ENCODE peak calls at places on chromosomes 5 and 9, in six cellular contexts. E is NT2/D1, M is aorta, G is PC-9, W is right lobe of liver, Q is A673. X is an unnamed sample. For H3K27me3, the result is how much of the 10 kb centered on the place peaks cover.

GRCh38 chr9:14183001-14183400 is 130.9 kb downstream of the NFIB start:
- DNase-seq in E (no peak), M (no peak), G (no peak), W (no peak), Q (no peak), X (no peak)

GRCh38 chr5:27315541-27316282 is 277.3 kb upstream of the CDH9 start:
- DNase-seq in E (no peak), M (no peak), G (no peak), W (no peak), Q (no peak), X (no peak)

GRCh38 chr5:143551765-143552164 is 148.3 kb upstream of the NR3C1 start:
- DNase-seq in E (no peak), M (no peak), G (no peak), W (no peak), Q (no peak), X (no peak)

GRCh38 chr9:90905079-90905478 is 103.5 kb downstream of the SYK start:
- DNase-seq in E (no peak), M (no peak), G (no peak), W (no peak), Q (no peak), X (no peak)

GRCh38 chr9:75658301-75658919 is 232.1 kb upstream of the PCSK5 start:
- DNase-seq in E (no peak), M (no peak), G (no peak), W (no peak), Q (no peak), X (no peak)

GRCh38 chr5:103224118-103224893 is 34.3 kb upstream of the MACIR start:
- DNase-seq in E (peak), M (no peak), G (peak), W (no peak), Q (peak), X (peak)

GRCh38 chr5:115472601-115473000 is 72.0 kb downstream of the FEM1C start:
- DNase-seq in E (no peak), M (no peak), G (no peak), W (no peak), Q (no peak), X (peak)

GRCh38 chr5:3226171-3226570 is 369.5 kb upstream of the IRX1 start:
- DNase-seq in E (no peak), M (no peak), G (no peak), W (no peak), Q (no peak), X (no peak)

GRCh38 chr9:4814913-4815312 is 22.2 kb downstream of the RCL1 start:
- DNase-seq in E (no peak), M (no peak), G (no peak), W (no peak), Q (no peak), X (no peak)

GRCh38 chr9:22228542-22228941 is 218.1 kb upstream of the DMRTA1 start:
- DNase-seq in E (no peak), M (no peak), G (no peak), W (no peak), Q (no peak), X (no peak)

GRCh38 chr5:101977729-101978345 is 318.2 kb downstream of the SLCO4C1 start:
- DNase-seq in E (peak), M (no peak), G (no peak), W (no peak), Q (peak), X (peak)

GRCh38 chr9:18705763-18706372 is 231.9 kb downstream of the ADAMTSL1 start:
- DNase-seq in E (no peak), M (no peak), G (no peak), W (no peak), Q (no peak), X (peak)

GRCh38 chr9:4837768-4838546 is 45.2 kb downstream of the RCL1 start:
- DNase-seq in E (no peak), M (peak), G (peak), W (no peak), Q (no peak), X (no peak)

GRCh38 chr9:87958591-87958990 is 15.7 kb downstream of the CDK20 start:
- DNase-seq in E (no peak), M (no peak), G (no peak), W (no peak), Q (no peak), X (no peak)

GRCh38 chr9:127397722-127398647 is 1.0 kb downstream of the SLC2A8 start:
- DNase-seq in E (no peak), M (peak), G (no peak), W (no peak), Q (peak), X (peak)

GRCh38 chr9:2623046-2623865 is 1.7 kb downstream of the VLDLR start:
- DNase-seq in E (no peak), M (peak), G (no peak), W (peak), Q (peak), X (peak)

GRCh38 chr9:120846906-120847305 is 4.2 kb upstream of the PSMD5 start:
- DNase-seq in E (no peak), M (no peak), G (no peak), W (no peak), Q (no peak), X (no peak)

GRCh38 chr9:125269014-125269397 is 7.4 kb downstream of the GAPVD1 start:
- DNase-seq in E (no peak), M (no peak), G (no peak), W (no peak), Q (no peak), X (no peak)

GRCh38 chr5:134174841-134175839 is 1.6 kb downstream of the SKP1 start:
- DNase-seq in E (no peak), M (no peak), G (peak), W (no peak), Q (peak), X (no peak)

GRCh38 chr9:79609468-79610018 is 37.8 kb downstream of the TLE4 start:
- DNase-seq in E (no peak), M (no peak), G (no peak), W (no peak), Q (no peak), X (no peak)

GRCh38 chr9:17930091-17930490 is 351.2 kb downstream of the SH3GL2 start:
- DNase-seq in E (no peak), M (no peak), G (no peak), W (no peak), Q (no peak), X (no peak)

GRCh38 chr5:168851902-168852321 is 272.7 kb upstream of the PANK3 start:
- DNase-seq in E (no peak), M (no peak), G (no peak), W (no peak), Q (no peak), X (peak)

GRCh38 chr5:94911285-94911684 is 292.8 kb downstream of the SLF1 start:
- DNase-seq in E (no peak), M (no peak), G (no peak), W (no peak), Q (no peak), X (no peak)
- H3K27me3 ChIP-seq in E (under half), M (under half), G (under half), W (under half), Q (under half), X (under half)

GRCh38 chr5:24916863-24917262 is 272.1 kb upstream of the CDH10 start:
- DNase-seq in E (no peak), M (no peak), G (no peak), W (no peak), Q (no peak), X (no peak)
- H3K4me3 ChIP-seq in E (no peak), M (no peak), G (no peak), W (no peak), Q (no peak), X (no peak)

GRCh38 chr9:131030239-131030977 is 21.4 kb downstream of the LAMC3 start:
- DNase-seq in E (no peak), M (no peak), G (no peak), W (no peak), Q (no peak), X (no peak)

GRCh38 chr9:131028931-131029573 is 20.1 kb downstream of the LAMC3 start:
- DNase-seq in E (no peak), M (no peak), G (no peak), W (no peak), Q (no peak), X (no peak)

GRCh38 chr9:131030978-131031641 is 22.1 kb downstream of the LAMC3 start:
- DNase-seq in E (no peak), M (no peak), G (no peak), W (no peak), Q (no peak), X (no peak)

GRCh38 chr9:131028221-131028884 is 19.4 kb downstream of the LAMC3 start:
- DNase-seq in E (no peak), M (no peak), G (no peak), W (no peak), Q (no peak), X (no peak)

DNA sequence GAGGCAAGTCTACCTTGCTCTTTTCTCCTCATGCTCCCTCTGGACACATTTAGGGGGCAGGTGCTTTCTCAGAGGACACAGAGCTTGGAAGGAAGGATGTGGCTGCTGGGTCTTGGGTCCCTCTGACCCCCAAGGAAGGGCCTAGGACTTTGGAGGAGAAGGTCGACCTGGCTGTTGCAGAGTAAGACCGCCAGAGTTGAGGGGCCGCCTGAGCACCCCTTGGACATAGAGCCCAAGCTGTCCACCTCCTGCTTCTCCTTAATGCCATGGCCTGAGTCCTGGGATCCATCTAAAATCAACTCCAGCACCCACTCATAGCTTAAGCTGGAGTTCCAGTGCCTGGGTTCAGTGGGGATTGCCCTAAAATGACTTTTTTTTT is 20.6 kb downstream of the LAMC3 start:
- DNase-seq in E (no peak), M (no peak), G (no peak), W (no peak), Q (no peak), X (no peak)
- H3K27me3 ChIP-seq in E (under half), M (under half), G (under half), W (under half), Q (under half), X (under half)

GRCh38 chr5:1167728-1168709 is 33.4 kb upstream of the SLC6A19 start:
- DNase-seq in E (peak), M (peak), G (peak), W (peak), Q (peak), X (peak)
- H3K4me3 ChIP-seq in E (peak), M (no peak), G (no peak), W (no peak), Q (peak), X (peak)

GRCh38 chr9:137075275-137075775 is 2.0 kb upstream of the UAP1L1 start:
- DNase-seq in E (no peak), M (no peak), G (peak), W (no peak), Q (no peak), X (peak)
- H3K27me3 ChIP-seq in E (under half), M (under half), G (under half), W (under half), Q (under half), X (under half)

DNA sequence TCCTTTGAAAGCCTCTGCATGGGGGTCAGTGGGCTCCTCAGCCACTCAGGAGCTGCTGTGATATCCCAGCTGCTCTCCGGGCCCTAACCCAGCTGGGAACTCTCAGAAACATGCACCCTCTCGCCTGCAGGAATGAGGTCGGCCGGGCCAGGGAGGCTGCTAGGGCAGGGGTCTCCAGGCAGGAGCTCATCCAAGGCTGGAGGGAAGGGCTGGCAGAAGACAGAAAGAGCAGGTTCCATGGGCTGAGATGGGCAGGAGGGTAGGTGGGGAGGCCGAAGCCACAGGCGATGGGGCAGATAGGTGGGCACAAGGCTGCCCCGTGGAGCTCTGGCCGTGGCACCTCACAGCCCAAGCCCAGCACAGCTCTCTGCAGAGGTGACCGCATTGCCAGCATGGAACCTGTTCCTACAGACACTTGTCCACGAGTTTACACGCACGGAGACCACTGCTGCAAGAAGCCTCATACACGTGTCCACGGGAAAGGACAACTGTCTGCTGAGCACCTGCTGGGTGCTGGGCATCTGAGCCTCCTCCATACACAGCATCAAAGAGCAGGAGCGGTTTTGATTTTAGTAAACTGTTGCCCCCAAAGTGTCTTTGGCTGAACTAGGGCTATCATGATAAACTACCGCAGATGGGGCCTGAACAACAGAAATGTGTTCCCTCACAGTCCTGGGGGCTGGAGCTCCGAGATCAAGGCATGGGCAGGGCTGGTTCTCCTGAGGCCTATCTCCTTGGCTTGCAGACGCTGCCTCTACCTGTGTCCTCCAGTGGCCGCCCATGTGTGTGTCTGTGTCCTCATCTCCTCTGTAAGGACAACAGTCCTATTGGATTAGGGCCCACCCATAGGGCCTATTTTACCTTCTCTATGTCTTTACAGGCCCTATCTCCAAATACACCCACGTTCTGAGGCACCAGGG is 85.3 kb upstream of the ADAMTS2 start:
- DNase-seq in E (no peak), M (peak), G (no peak), W (peak), Q (no peak), X (no peak)
- H3K4me3 ChIP-seq in E (no peak), M (no peak), G (no peak), W (no peak), Q (no peak), X (no peak)

GRCh38 chr5:77223653-77224052 is 13.2 kb downstream of the PDE8B start:
- DNase-seq in E (no peak), M (no peak), G (no peak), W (no peak), Q (no peak), X (no peak)

GRCh38 chr5:77218263-77218662 is 7.8 kb downstream of the PDE8B start:
- DNase-seq in E (no peak), M (no peak), G (no peak), W (no peak), Q (no peak), X (no peak)

GRCh38 chr5:77224672-77225355 is 14.3 kb downstream of the PDE8B start:
- DNase-seq in E (no peak), M (no peak), G (peak), W (no peak), Q (no peak), X (no peak)

GRCh38 chr5:77225531-77225930 is 15.1 kb downstream of the PDE8B start:
- DNase-seq in E (no peak), M (no peak), G (no peak), W (no peak), Q (no peak), X (no peak)

GRCh38 chr5:77222722-77223121 is 12.2 kb downstream of the PDE8B start:
- DNase-seq in E (no peak), M (no peak), G (no peak), W (no peak), Q (no peak), X (no peak)
- H3K27me3 ChIP-seq in E (under half), M (under half), G (under half), W (under half), Q (under half), X (under half)

GRCh38 chr5:153752890-153753289 is 262.4 kb downstream of the GRIA1 start:
- DNase-seq in E (no peak), M (no peak), G (no peak), W (no peak), Q (no peak), X (no peak)

GRCh38 chr5:153756540-153756939 is 266.1 kb downstream of the GRIA1 start:
- DNase-seq in E (no peak), M (no peak), G (no peak), W (no peak), Q (peak), X (no peak)

GRCh38 chr5:153753645-153754432 is 263.4 kb downstream of the GRIA1 start:
- DNase-seq in E (no peak), M (no peak), G (no peak), W (no peak), Q (no peak), X (no peak)

DNA sequence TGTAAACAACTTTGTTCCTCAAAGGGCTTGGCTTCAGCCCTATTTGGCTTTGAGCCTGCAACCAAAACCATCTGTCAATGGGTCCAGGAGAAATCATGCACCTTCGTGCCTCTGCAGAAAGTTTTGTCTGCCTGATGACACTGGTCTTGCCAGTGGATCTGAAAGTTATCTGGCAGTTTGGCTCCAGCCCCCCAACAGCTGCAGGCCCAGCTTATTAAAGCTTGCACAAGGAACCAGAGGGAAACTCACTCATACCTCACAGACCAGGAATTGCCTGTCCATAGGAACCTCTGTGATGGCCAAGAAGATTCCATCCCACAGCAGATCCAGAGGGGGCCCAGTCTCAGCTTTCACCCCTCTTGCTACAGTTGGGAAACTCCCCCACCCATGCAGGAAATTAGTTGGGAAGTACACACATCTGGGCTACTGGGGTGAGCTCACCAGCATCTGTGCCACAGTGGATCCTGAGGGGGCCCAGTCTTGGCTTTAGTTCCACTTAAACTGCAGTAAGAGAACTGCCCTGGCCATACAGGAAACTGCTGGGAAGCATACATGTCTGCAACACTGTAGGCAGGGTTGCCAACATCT is 265.5 kb downstream of the GRIA1 start:
- DNase-seq in E (no peak), M (no peak), G (no peak), W (no peak), Q (no peak), X (no peak)
- H3K4me3 ChIP-seq in E (no peak), M (no peak), G (no peak), W (no peak), Q (no peak), X (no peak)

DNA sequence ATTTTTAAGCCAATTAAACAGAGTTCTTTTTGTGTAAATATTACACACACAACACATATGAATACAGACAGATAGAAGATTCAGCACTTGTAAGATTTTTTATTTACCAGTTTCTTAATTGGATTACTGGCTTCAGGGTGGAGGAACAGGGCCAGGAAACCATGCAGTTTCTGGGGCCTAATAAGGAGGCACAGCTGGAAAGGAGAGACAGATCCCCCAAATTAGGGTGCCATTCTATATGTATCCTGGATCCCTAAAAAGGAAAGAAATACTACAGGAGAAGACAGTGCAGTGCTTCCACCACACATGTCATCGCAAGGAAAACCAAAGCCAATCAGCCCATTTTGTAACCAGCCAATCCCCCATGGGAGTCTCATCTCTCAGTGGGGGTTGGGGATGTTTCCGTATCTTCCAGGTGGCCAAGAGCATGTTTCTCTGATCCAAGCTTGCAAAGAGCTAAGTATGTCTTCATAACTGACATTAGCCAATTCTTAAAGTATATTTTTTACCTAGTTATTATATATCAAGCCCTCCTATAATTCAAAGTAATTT is 15.8 kb upstream of the ABO start:
- DNase-seq in E (no peak), M (no peak), G (no peak), W (no peak), Q (no peak), X (no peak)
- H3K27me3 ChIP-seq in E (under half), M (under half), G (half or more), W (under half), Q (under half), X (under half)

DNA sequence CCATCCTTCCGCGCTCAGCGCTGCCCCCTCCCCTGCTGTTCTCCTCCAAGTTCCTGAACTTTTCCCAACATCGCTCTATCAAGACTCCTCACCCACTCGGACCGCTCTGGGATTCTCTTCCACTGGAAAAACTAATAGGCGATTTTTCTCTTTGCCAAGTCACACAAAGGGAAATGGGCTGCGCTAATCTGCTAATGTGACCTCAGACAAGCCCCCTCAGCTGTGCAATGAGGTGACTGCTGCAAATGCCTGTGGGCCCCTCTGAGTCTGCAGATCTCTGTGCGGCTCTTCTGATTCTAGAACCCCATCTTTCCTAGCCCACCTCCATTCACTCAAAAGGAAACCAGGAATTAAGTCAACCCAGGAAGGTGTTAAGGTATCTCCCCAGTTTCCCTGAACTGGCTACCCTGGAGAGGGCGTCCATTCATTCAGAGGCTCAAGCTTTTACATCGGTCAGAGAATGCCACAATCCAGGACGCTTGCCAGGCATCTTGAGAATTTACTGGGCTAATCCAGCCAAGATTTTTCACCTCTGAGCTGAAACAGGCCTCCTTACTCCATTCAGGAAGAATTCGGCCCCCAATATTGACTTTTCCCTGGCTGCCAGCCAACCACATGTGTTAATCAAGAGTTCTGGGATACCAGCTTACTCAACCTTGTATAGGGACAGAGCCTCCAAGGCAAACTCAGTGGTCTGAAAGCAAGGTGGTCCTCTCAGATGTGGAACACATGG is 795 bp upstream of the ADAMTS12 start:
- DNase-seq in E (no peak), M (peak), G (peak), W (no peak), Q (no peak), X (peak)
- H3K4me3 ChIP-seq in E (peak), M (peak), G (peak), W (no peak), Q (peak), X (peak)

X was measured in HAP-1.